ENCODE peak calls at places on chromosome 13, in five cellular contexts. Y is Peyer's patch; T is psoas muscle; E is naive thymus-derived CD4-positive, alpha-beta T cell; W is mammary epithelial cell. Q is an unnamed sample. For H3K9me3, the result is how much of the 10 kb centered on the place peaks cover.

GRCh38 chr13:30752991-30753616 is 17.8 kb downstream of the ALOX5AP start:
- DNase-seq in Y (no peak), T (no peak), E (no peak), W (no peak), Q (no peak)

GRCh38 chr13:40082644-40083043 is 427.2 kb downstream of the COG6 start:
- DNase-seq in Y (no peak), T (no peak), E (no peak), W (no peak), Q (no peak)

GRCh38 chr13:56561327-56561726 is 579.4 kb upstream of the PRR20A start:
- DNase-seq in Y (no peak), T (no peak), E (no peak), W (no peak), Q (no peak)

GRCh38 chr13:44930907-44931676 is 58.2 kb downstream of the NUFIP1 start:
- DNase-seq in Y (no peak), T (no peak), E (no peak), W (peak), Q (no peak)

GRCh38 chr13:50594276-50594970 is 249.1 kb downstream of the DLEU7 start:
- DNase-seq in Y (peak), T (no peak), E (no peak), W (no peak), Q (no peak)

GRCh38 chr13:113902956-113903355 is 39.1 kb upstream of the GAS6 start:
- DNase-seq in Y (no peak), T (no peak), E (no peak), W (no peak), Q (no peak)

GRCh38 chr13:71864981-71865857 is 1.8 kb downstream of the DACH1 start:
- DNase-seq in Y (peak), T (peak), E (peak), W (peak), Q (no peak)

GRCh38 chr13:33284916-33285315 is 639 bp downstream of the STARD13 start:
- DNase-seq in Y (no peak), T (no peak), E (no peak), W (peak), Q (no peak)

DNA sequence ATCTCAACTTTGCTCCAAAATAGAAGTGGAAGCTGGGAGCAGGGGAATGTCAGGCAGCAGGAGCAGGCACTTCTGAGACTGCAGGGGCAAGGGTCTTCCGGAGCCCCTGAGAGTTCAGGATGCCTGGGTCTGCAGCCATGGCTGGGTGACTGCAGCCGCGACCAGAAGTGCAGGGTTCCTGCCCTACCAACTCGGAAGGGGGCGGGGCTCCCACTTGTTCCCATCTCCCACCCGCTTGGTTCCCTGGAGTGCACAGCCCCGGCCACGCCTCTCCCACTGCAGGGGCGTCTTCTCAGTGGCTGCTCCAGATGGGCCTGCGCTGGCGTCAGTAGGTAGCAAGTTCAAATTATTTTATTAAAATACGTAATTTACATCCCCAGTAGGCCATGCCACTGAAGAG is 1631.7 kb downstream of the OLFM4 start:
- DNase-seq in Y (no peak), T (no peak), E (no peak), W (no peak), Q (no peak)
- H3K9me3 ChIP-seq in Y (under half), T (under half), E (under half), W (under half), Q (under half)

GRCh38 chr13:105340061-105340606 is 1195.3 kb downstream of the EFNB2 start:
- DNase-seq in Y (no peak), T (no peak), E (no peak), W (no peak), Q (no peak)
- H3K9me3 ChIP-seq in Y (under half), T (under half), E (under half), W (under half), Q (under half)

GRCh38 chr13:61761690-61762089 is 346.0 kb upstream of the PCDH20 start:
- DNase-seq in Y (no peak), T (no peak), E (no peak), W (no peak), Q (no peak)

GRCh38 chr13:61765940-61766666 is 350.5 kb upstream of the PCDH20 start:
- DNase-seq in Y (no peak), T (no peak), E (no peak), W (no peak), Q (no peak)

GRCh38 chr13:61766667-61767058 is 351.0 kb upstream of the PCDH20 start:
- DNase-seq in Y (no peak), T (no peak), E (no peak), W (no peak), Q (no peak)

GRCh38 chr13:61768175-61768574 is 352.5 kb upstream of the PCDH20 start:
- DNase-seq in Y (no peak), T (no peak), E (no peak), W (no peak), Q (no peak)

DNA sequence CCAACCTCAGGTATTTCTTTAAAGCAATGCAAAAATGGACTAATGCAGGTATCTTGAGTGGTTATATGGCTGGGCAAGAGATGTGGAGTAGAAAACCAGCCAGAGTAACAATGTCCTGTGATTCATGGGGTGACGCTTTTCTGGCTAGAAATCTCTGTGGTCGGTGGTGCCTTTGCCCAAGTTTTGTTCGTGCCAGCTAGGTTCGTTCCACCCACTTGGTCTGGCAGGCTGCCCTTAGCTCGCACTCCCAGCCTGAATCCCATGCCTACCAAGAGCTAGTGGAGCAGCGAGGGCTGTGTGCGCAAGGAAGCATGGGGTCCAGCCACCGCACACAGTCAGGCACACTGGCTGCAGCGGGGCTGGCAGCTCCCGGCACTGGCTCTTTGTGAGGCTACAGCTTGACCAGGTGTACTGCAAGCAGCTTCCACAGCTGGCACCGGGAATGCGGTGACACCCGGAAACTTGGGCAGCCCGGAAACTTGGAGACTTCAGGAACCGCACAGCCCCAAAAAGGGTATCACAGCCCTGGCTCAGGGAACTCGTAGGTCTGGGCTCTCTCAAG is 349.6 kb upstream of the PCDH20 start:
- DNase-seq in Y (no peak), T (no peak), E (no peak), W (no peak), Q (no peak)
- H3K9me3 ChIP-seq in Y (under half), T (under half), E (under half), W (under half), Q (under half)

GRCh38 chr13:67152123-67152522 is 78.0 kb downstream of the PCDH9 start:
- DNase-seq in Y (no peak), T (no peak), E (no peak), W (no peak), Q (no peak)

GRCh38 chr13:67148219-67148583 is 81.9 kb downstream of the PCDH9 start:
- DNase-seq in Y (no peak), T (no peak), E (no peak), W (peak), Q (no peak)

GRCh38 chr13:67147257-67148218 is 82.6 kb downstream of the PCDH9 start:
- DNase-seq in Y (no peak), T (no peak), E (no peak), W (no peak), Q (no peak)

GRCh38 chr13:67146523-67147130 is 83.5 kb downstream of the PCDH9 start:
- DNase-seq in Y (no peak), T (no peak), E (no peak), W (no peak), Q (no peak)

GRCh38 chr13:67150608-67151007 is 79.5 kb downstream of the PCDH9 start:
- DNase-seq in Y (no peak), T (no peak), E (no peak), W (no peak), Q (no peak)
- H3K9me3 ChIP-seq in Y (under half), T (under half), E (under half), W (under half), Q (under half)

GRCh38 chr13:112251930-112252585 is 124.1 kb upstream of the SPACA7 start:
- DNase-seq in Y (no peak), T (no peak), E (no peak), W (no peak), Q (no peak)
- H3K9me3 ChIP-seq in Y (under half), T (under half), E (under half), W (half or more), Q (under half)

DNA sequence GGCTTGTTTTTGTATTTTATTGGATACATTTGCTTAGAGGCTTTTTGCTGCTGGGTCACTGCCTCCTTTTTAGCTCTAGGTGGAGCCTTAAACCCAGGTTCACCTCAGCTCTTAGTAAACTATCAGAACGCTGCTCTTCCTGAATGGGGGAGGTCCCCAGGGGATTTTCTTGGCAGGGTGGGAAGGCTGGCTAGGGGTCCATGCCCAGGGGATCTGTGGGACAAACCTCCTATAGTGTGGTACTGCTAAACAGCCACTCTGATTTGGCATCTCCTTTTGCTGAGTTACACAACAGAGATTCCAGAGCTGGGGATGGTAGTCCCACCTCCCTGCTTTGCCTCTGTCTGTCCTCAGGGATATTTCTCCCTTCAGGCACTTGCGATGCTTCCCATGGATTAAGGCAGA is 204.9 kb downstream of the ZIC5 start:
- DNase-seq in Y (no peak), T (no peak), E (no peak), W (no peak), Q (no peak)
- H3K9me3 ChIP-seq in Y (under half), T (under half), E (under half), W (under half), Q (under half)

GRCh38 chr13:63586467-63586866 is 2170.8 kb upstream of the PCDH20 start:
- DNase-seq in Y (no peak), T (no peak), E (no peak), W (no peak), Q (no peak)
- H3K9me3 ChIP-seq in Y (under half), T (under half), E (under half), W (under half), Q (under half)

GRCh38 chr13:58573742-58574141 is 942.2 kb downstream of the PCDH17 start:
- DNase-seq in Y (no peak), T (no peak), E (no peak), W (no peak), Q (no peak)
- H3K9me3 ChIP-seq in Y (under half), T (under half), E (under half), W (under half), Q (under half)

GRCh38 chr13:21426238-21426637 is 32.9 kb downstream of the ZDHHC20 start:
- DNase-seq in Y (no peak), T (no peak), E (no peak), W (no peak), Q (no peak)
- H3K9me3 ChIP-seq in Y (under half), T (under half), E (under half), W (under half), Q (under half)

GRCh38 chr13:103056008-103056407 is 10.2 kb downstream of the SLC10A2 start:
- DNase-seq in Y (no peak), T (no peak), E (no peak), W (no peak), Q (no peak)

DNA sequence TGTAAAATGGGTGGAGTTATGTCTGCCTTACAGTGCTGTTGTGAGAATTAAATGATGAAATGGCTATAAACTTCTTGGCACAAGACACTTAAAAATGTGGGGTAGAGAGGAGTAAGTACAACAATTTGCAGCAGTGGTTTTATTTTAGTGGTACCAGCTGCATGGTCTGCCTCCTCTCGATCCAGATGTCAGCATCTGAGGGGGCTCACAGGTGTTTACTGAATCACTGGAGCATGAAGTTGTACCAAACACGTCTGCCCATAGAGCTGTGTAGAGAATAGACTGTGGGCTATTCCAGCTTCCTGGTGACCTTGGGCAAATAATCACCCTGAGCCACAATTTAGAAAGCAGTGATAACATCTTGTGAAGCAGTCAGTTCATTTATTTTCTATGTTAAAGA is 11.1 kb downstream of the SLC10A2 start:
- DNase-seq in Y (no peak), T (no peak), E (no peak), W (no peak), Q (no peak)
- H3K9me3 ChIP-seq in Y (under half), T (under half), E (under half), W (under half), Q (under half)